ENCODE peak calls at places on chromosomes 11 and 22, in seven cellular contexts. Z, F, V, N, R, K and E are unnamed samples.

GRCh38 chr11:17369685-17370243 is 18.2 kb downstream of the NCR3LG1 start:
- DNase-seq in Z (no peak), F (no peak), V (no peak), N (no peak), R (no peak), K (no peak), E (no peak)

GRCh38 chr22:32862936-32863661 is 61.6 kb downstream of the TIMP3 start:
- DNase-seq in Z (no peak), F (no peak), V (no peak), N (no peak), R (no peak), K (no peak), E (no peak)

GRCh38 chr11:83364500-83365059 is 78.4 kb upstream of the CCDC90B start:
- DNase-seq in Z (no peak), F (no peak), V (no peak), N (no peak), R (no peak), K (no peak), E (no peak)

GRCh38 chr11:120608760-120609211 is 97.2 kb downstream of the GRIK4 start:
- DNase-seq in Z (no peak), F (no peak), V (peak), N (no peak), R (no peak), K (no peak), E (no peak)

GRCh38 chr11:35166369-35167360 is 27.7 kb downstream of the CD44 start:
- DNase-seq in Z (no peak), F (peak), V (no peak), N (peak), R (peak), K (no peak), E (peak)

GRCh38 chr11:70713988-70714665 is 315.8 kb downstream of the CTTN start:
- DNase-seq in Z (no peak), F (no peak), V (no peak), N (no peak), R (no peak), K (no peak), E (no peak)

GRCh38 chr11:24585192-24585591 is 88.3 kb downstream of the LUZP2 start:
- DNase-seq in Z (no peak), F (no peak), V (no peak), N (no peak), R (no peak), K (no peak), E (no peak)

GRCh38 chr11:35619030-35619753 is 932 bp downstream of the FJX1 start:
- DNase-seq in Z (peak), F (no peak), V (peak), N (no peak), R (no peak), K (no peak), E (peak)